ENCODE peak calls at places on chromosome 7, in five cellular contexts. I is A549, C is GM12878, P is K562, S is HepG2. W is an unnamed sample.

GRCh38 chr7:299169-299568 is 9.2 kb downstream of the FOXL3 start:
- DNase-seq in I (no peak), P (no peak), S (no peak), C (no peak), W (no peak)

GRCh38 chr7:30879139-30880089 is 32.2 kb upstream of the AQP1 start:
- DNase-seq in C (no peak), P (peak), S (no peak), I (no peak), W (no peak)

GRCh38 chr7:20217193-20217948 is at the start of gene MACC1:
- DNase-seq in S (no peak), I (no peak), P (peak), C (peak), W (no peak)

GRCh38 chr7:83550100-83550499 is 98.8 kb downstream of the SEMA3E start:
- DNase-seq in P (no peak), I (no peak), S (no peak), C (no peak), W (no peak)

GRCh38 chr7:1668486-1668931 is 1.6 kb upstream of the ELFN1 start:
- DNase-seq in S (no peak), C (no peak), P (no peak), I (peak), W (peak)

GRCh38 chr7:124570558-124570957 is 195.0 kb downstream of the GPR37 start:
- DNase-seq in S (no peak), C (no peak), P (no peak), I (no peak), W (no peak)

GRCh38 chr7:6505685-6506559 is 45.3 kb downstream of the GRID2IP start:
- DNase-seq in I (no peak), S (no peak), P (peak), C (no peak), W (peak)

GRCh38 chr7:85237721-85238120 is 50.9 kb upstream of the SEMA3D start:
- DNase-seq in P (no peak), C (no peak), I (no peak), S (no peak), W (no peak)

GRCh38 chr7:140674899-140675701 is 2.4 kb downstream of the ADCK2 start:
- DNase-seq in C (no peak), S (peak), I (peak), P (peak), W (peak)

GRCh38 chr7:2172311-2173183 is 60.2 kb downstream of the MAD1L1 start:
- DNase-seq in C (no peak), I (no peak), P (no peak), S (peak), W (peak)

GRCh38 chr7:53431901-53432300 is 396.5 kb downstream of the POM121L12 start:
- DNase-seq in P (no peak), S (no peak), I (no peak), C (no peak), W (no peak)

GRCh38 chr7:4136501-4137110 is 545.5 kb upstream of the FOXK1 start:
- DNase-seq in S (peak), P (no peak), I (no peak), C (no peak), W (peak)

GRCh38 chr7:46776790-46777189 is 805.1 kb downstream of the TNS3 start:
- DNase-seq in P (no peak), C (no peak), S (no peak), I (no peak), W (no peak)

GRCh38 chr7:72336382-72336886 is 75.7 kb downstream of the CALN1 start:
- DNase-seq in P (no peak), I (no peak), C (no peak), S (no peak), W (peak)

GRCh38 chr7:155233703-155234492 is 63.8 kb upstream of the INSIG1 start:
- DNase-seq in C (no peak), S (no peak), I (no peak), P (no peak), W (peak)

GRCh38 chr7:1323178-1324027 is 90.7 kb downstream of the UNCX start:
- DNase-seq in S (no peak), I (no peak), P (no peak), C (no peak), W (peak)

GRCh38 chr7:41217306-41217705 is 485.6 kb downstream of the INHBA start:
- DNase-seq in P (no peak), I (no peak), C (no peak), S (no peak), W (no peak)

GRCh38 chr7:50197547-50197946 is 104.5 kb upstream of the ZPBP start:
- DNase-seq in P (peak), C (peak), S (peak), I (no peak), W (no peak)

GRCh38 chr7:55594414-55594813 is 22.1 kb upstream of the VOPP1 start:
- DNase-seq in I (no peak), C (no peak), S (no peak), P (no peak), W (no peak)
- TF ChIP-seq CHD2 in I (no peak), C (no peak), S (no peak), P (no peak), W (no peak)

GRCh38 chr7:108403597-108404217 is 52.5 kb downstream of the NRCAM start:
- DNase-seq in S (no peak), P (no peak), I (no peak), C (no peak), W (peak)

GRCh38 chr7:108408294-108409004 is 47.8 kb downstream of the NRCAM start:
- DNase-seq in S (no peak), P (no peak), C (no peak), I (no peak), W (no peak)

GRCh38 chr7:108404509-108405435 is 51.5 kb downstream of the NRCAM start:
- DNase-seq in P (no peak), I (no peak), S (no peak), C (no peak), W (no peak)

GRCh38 chr7:108407674-108408073 is 48.6 kb downstream of the NRCAM start:
- DNase-seq in P (no peak), I (no peak), C (no peak), S (no peak), W (no peak)

GRCh38 chr7:108406474-108406873 is 49.8 kb downstream of the NRCAM start:
- DNase-seq in C (no peak), P (no peak), I (no peak), S (no peak), W (no peak)
- TF ChIP-seq SMC3 in C (no peak), P (no peak), I (no peak), S (no peak), W (no peak)

GRCh38 chr7:106187613-106188350 is 75.7 kb upstream of the SYPL1 start:
- DNase-seq in S (no peak), I (no peak), C (no peak), P (peak), W (no peak)
- TF ChIP-seq CHD2 in S (no peak), I (no peak), C (no peak), P (no peak), W (no peak)

GRCh38 chr7:133815677-133816210 is 311.4 kb upstream of the LRGUK start:
- DNase-seq in I (no peak), P (no peak), S (peak), C (no peak), W (no peak)
- TF ChIP-seq SMC3 in I (no peak), P (no peak), S (no peak), C (no peak), W (no peak)

GRCh38 chr7:128827248-128827958 is 2.8 kb upstream of the FLNC start:
- DNase-seq in I (no peak), P (peak), S (no peak), C (no peak), W (peak)
- TF ChIP-seq CHD2 in I (no peak), P (no peak), S (no peak), C (no peak), W (no peak)